ENCODE peak calls at places on chromosomes 16 and 17, in six cellular contexts. H is heart right ventricle, D is transverse colon, N is fibroblast of mammary gland, R is nephron progenitor cell, M is adrenal gland. A is an unnamed sample.

GRCh38 chr17:76458580-76459490 is 5.9 kb upstream of the UBE2O start:
- DNase-seq in D (peak; percentile 59), M (peak; percentile 61), R (peak; percentile 64), H (peak; percentile 57), N (peak; percentile 43), A (peak; percentile 70)

GRCh38 chr17:27247071-27247957 is 46.6 kb upstream of the WSB1 start:
- DNase-seq in M (peak; percentile 80), H (peak; percentile 51), R (no peak), D (peak; percentile 81), N (peak; percentile 91), A (peak; percentile 70)

GRCh38 chr16:69037373-69038160 is 67.9 kb upstream of the HAS3 start:
- DNase-seq in N (no peak), M (no peak), H (no peak), R (no peak), D (no peak), A (no peak)

GRCh38 chr16:67006930-67007658 is 18.7 kb downstream of the CES4A start:
- DNase-seq in M (no peak), D (no peak), H (no peak), R (no peak), N (peak; percentile 40), A (no peak)

GRCh38 chr17:2828396-2829038 is 32.3 kb downstream of the RAP1GAP2 start:
- DNase-seq in D (peak; percentile 84), N (peak; percentile 40), R (peak; percentile 93), H (peak; percentile 84), M (peak; percentile 74), A (peak; percentile 80)

GRCh38 chr17:65079489-65079900 is 23.0 kb upstream of the GNA13 start:
- DNase-seq in N (no peak), D (no peak), M (no peak), H (no peak), R (no peak), A (no peak)

GRCh38 chr17:67902531-67903231 is 77.4 kb downstream of the BPTF start:
- DNase-seq in N (no peak), M (no peak), R (no peak), D (no peak), H (no peak), A (no peak)

GRCh38 chr17:79986441-79987186 is 49.1 kb downstream of the TBC1D16 start:
- DNase-seq in H (no peak), N (peak; percentile 68), M (peak; percentile 73), R (no peak), D (no peak), A (no peak)

GRCh38 chr16:27238016-27238587 is 30.5 kb downstream of the NSMCE1 start:
- DNase-seq in N (no peak), D (peak; percentile 71), H (no peak), R (no peak), M (no peak), A (no peak)

GRCh38 chr17:20111538-20111937 is 102.4 kb downstream of the SPECC1 start:
- DNase-seq in M (no peak), R (no peak), H (no peak), D (no peak), N (no peak), A (no peak)

GRCh38 chr16:30185683-30186421 is 2.5 kb downstream of the CORO1A start:
- DNase-seq in N (no peak), D (peak; percentile 73), R (no peak), H (peak; percentile 51), M (peak; percentile 30), A (no peak)
- TF ChIP-seq CTCF in N (no peak), D (no peak), R (no peak), H (no peak), M (no peak), A (no peak)

DNA sequence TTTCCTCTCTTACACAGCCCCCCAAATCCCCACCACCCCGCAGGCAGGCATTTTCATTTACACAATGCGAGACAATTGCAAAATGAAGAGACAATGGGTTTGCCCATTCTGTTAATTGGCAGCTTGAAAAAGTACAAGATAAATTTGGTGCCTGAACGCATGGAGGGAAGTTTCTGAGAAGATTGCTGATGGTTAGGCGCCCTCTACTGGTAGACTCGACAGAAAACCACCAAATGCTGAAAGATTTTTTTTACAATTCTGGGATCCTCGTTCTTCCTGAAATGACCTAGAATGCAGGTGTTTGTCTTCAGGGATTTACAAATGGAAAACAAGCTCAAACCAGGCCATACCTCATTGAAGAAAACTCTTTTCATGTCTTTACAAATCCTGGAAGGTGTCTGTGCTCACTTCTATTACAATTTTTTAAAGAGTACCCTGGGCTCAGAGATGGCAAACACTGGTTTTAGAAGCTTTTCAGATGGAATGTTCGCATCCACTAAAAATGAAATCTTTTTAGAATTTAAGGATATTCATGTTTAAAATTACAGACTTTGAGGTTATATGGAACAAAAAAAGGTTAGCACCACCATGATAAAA is 338.5 kb downstream of the PMP22 start:
- DNase-seq in D (peak; percentile 26), M (peak; percentile 47), H (no peak), R (peak; percentile 65), N (peak; percentile 84), A (peak; percentile 51)
- TF ChIP-seq CTCF in D (peak; percentile 75), M (peak; percentile 77), H (peak; percentile 75), R (peak; percentile 82), N (peak; percentile 79), A (peak; percentile 65)

DNA sequence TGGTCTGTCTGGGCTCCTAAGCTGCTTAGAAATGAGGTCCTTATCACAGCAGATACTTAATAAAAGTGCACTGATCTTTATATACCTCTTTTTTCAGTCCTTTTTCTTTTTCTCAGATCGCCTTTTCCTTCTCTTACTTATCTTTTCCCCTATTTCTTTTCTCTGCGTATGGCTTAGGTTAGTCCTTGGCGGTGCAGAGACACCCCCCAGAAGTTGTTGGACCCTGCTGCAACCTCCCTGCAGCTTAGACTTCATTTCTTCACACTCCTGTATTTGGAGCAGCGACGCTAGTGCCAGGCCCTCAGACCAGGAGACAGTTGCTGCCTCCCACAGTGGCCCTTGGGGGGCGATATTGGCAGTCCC is 67.6 kb downstream of the CENPV start:
- DNase-seq in N (no peak), R (no peak), D (no peak), M (no peak), H (no peak), A (no peak)
- TF ChIP-seq CTCF in N (peak; percentile 47), R (no peak), D (peak; percentile 26), M (peak; percentile 57), H (peak; percentile 50), A (peak; percentile 44)

GRCh38 chr17:16325964-16326363 is 27.3 kb downstream of the CENPV start:
- DNase-seq in R (no peak), N (no peak), D (no peak), H (no peak), M (no peak), A (no peak)

GRCh38 chr17:16327018-16327417 is 26.3 kb downstream of the CENPV start:
- DNase-seq in D (no peak), M (no peak), H (no peak), N (no peak), R (no peak), A (no peak)

DNA sequence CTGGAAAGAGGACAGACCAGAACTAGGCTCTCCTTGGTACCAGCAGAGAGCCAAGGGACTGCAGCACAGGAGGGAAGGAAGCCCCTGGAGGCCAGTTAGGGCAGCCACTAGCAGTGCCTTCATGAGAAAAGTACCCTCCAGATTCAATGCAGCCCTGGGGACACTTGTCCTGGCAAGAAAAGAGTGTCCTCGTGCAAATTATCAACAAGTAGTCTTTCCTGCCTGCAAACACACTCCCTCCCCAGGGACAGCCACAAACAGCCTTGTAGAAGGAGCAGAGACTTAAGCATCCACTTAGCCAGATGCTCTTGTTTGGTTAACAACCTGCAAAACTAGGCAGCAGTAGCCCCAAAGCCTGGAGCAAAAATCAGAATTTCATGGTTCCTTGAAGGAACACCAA is 24.3 kb downstream of the CENPV start:
- DNase-seq in M (no peak), N (peak; percentile 10), D (no peak), H (no peak), R (no peak), A (peak; percentile 1)
- TF ChIP-seq CTCF in M (no peak), N (peak; percentile 20), D (no peak), H (no peak), R (no peak), A (no peak)

GRCh38 chr16:658679-659571 is 9.0 kb upstream of the RHOT2 start:
- DNase-seq in M (no peak), R (no peak), H (no peak), D (no peak), N (no peak), A (no peak)
- TF ChIP-seq CTCF in M (no peak), R (peak; percentile 7), H (no peak), D (no peak), N (peak; percentile 2), A (no peak)

GRCh38 chr17:45970659-45971058 is 28.4 kb upstream of the STH start:
- DNase-seq in M (no peak), H (no peak), R (no peak), N (no peak), D (no peak), A (no peak)

GRCh38 chr17:45973099-45973838 is 25.8 kb upstream of the STH start:
- DNase-seq in M (no peak), H (peak; percentile 61), D (peak; percentile 53), R (no peak), N (no peak), A (no peak)

GRCh38 chr17:45972531-45972930 is 26.5 kb upstream of the STH start:
- DNase-seq in D (no peak), H (no peak), N (no peak), R (no peak), M (no peak), A (no peak)

GRCh38 chr17:45969726-45970125 is 29.3 kb upstream of the STH start:
- DNase-seq in H (no peak), R (no peak), N (no peak), M (no peak), D (no peak), A (no peak)

DNA sequence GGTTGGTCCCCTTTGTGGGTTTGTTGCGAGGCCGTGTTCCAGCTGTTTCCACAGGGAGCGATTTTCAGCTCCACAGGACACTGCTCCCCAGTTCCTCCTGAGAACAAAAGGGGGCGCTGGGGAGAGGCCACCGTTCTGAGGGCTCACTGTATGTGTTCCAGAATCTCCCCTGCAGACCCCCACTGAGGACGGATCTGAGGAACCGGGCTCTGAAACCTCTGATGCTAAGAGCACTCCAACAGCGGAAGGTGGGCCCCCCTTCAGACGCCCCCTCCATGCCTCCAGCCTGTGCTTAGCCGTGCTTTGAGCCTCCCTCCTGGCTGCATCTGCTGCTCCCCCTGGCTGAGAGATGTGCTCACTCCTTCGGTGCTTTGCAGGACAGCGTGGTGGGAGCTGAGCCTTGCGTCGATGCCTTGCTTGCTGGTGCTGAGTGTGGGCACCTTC is 27.3 kb upstream of the STH start:
- DNase-seq in M (no peak), H (no peak), N (no peak), D (no peak), R (no peak), A (no peak)
- TF ChIP-seq CTCF in M (no peak), H (no peak), N (no peak), D (no peak), R (peak; percentile 23), A (no peak)

GRCh38 chr17:71828182-71828596 is 292.6 kb upstream of the SOX9 start:
- DNase-seq in H (no peak), R (peak; percentile 21), M (no peak), D (no peak), N (no peak), A (no peak)

GRCh38 chr17:71830916-71831315 is 289.9 kb upstream of the SOX9 start:
- DNase-seq in H (no peak), D (no peak), M (no peak), N (no peak), R (peak; percentile 44), A (no peak)
- TF ChIP-seq CTCF in H (no peak), D (no peak), M (no peak), N (no peak), R (no peak), A (no peak)